ENCODE peak calls at places on chromosomes 13 and 19, in six cellular contexts. P, E, R, B, L and D are unnamed samples.

GRCh38 chr19:49436381-49437017 is 4.8 kb downstream of the SLC17A7 start:
- DNase-seq in P (no peak), E (no peak), R (peak; percentile 88), B (no peak), L (no peak), D (peak; percentile 68)

GRCh38 chr19:47996230-47996727 is 1.8 kb downstream of the ELSPBP1 start:
- DNase-seq in P (no peak), E (no peak), R (no peak), B (no peak), L (no peak), D (no peak)

GRCh38 chr13:101757446-101758039 is 305.1 kb downstream of the ITGBL1 start:
- DNase-seq in P (peak; percentile 23), E (no peak), R (no peak), B (no peak), L (no peak), D (peak; percentile 36)

GRCh38 chr13:94534171-94534570 is 54.7 kb upstream of the DCT start:
- DNase-seq in P (no peak), E (no peak), R (no peak), B (no peak), L (no peak), D (no peak)

GRCh38 chr13:39451860-39452301 is 151.1 kb downstream of the LHFPL6 start:
- DNase-seq in P (peak; percentile 90), E (no peak), R (no peak), B (no peak), L (no peak), D (no peak)

GRCh38 chr13:79973533-79973963 is 367.4 kb downstream of the SPRY2 start:
- DNase-seq in P (no peak), E (no peak), R (peak; percentile 8), B (no peak), L (no peak), D (no peak)

GRCh38 chr19:2567580-2567979 is 91.7 kb downstream of the GADD45B start:
- DNase-seq in P (no peak), E (no peak), R (no peak), B (no peak), L (no peak), D (no peak)

GRCh38 chr13:105370011-105370645 is 1165.3 kb downstream of the EFNB2 start:
- DNase-seq in P (peak; percentile 8), E (no peak), R (no peak), B (no peak), L (no peak), D (no peak)

GRCh38 chr13:74839656-74840055 is 642.3 kb downstream of the TBC1D4 start:
- DNase-seq in P (peak; percentile 4), E (no peak), R (no peak), B (no peak), L (no peak), D (no peak)

GRCh38 chr19:36963262-36963661 is 47.1 kb downstream of the ZNF568 start:
- DNase-seq in P (no peak), E (no peak), R (no peak), B (no peak), L (no peak), D (no peak)

GRCh38 chr13:35144496-35144895 is 202.4 kb downstream of the NBEA start:
- DNase-seq in P (peak; percentile 50), E (no peak), R (no peak), B (no peak), L (no peak), D (no peak)

GRCh38 chr13:23449386-23450162 is 16.1 kb upstream of the SACS start:
- DNase-seq in P (no peak), E (no peak), R (no peak), B (no peak), L (no peak), D (no peak)

GRCh38 chr19:46764817-46765291 is 18.6 kb upstream of the STRN4 start:
- DNase-seq in P (no peak), E (no peak), R (peak; percentile 4), B (no peak), L (no peak), D (no peak)

GRCh38 chr19:50324331-50324730 is 4.8 kb downstream of the KCNC3 start:
- DNase-seq in P (no peak), E (no peak), R (no peak), B (no peak), L (no peak), D (peak; percentile 17)

GRCh38 chr13:36912983-36913382 is 7.1 kb downstream of the SMAD9 start:
- DNase-seq in P (no peak), E (no peak), R (no peak), B (no peak), L (no peak), D (no peak)

GRCh38 chr19:38298841-38299680 is 5.0 kb upstream of the C19orf33 start:
- DNase-seq in P (peak; percentile 43), E (no peak), R (no peak), B (no peak), L (peak; percentile 86), D (no peak)

GRCh38 chr13:99357149-99357596 is 50.0 kb upstream of the GPR183 start:
- DNase-seq in P (peak; percentile 83), E (no peak), R (peak; percentile 32), B (no peak), L (no peak), D (peak; percentile 60)

GRCh38 chr13:27448308-27448707 is 2.1 kb downstream of the MTIF3 start:
- DNase-seq in P (no peak), E (no peak), R (no peak), B (no peak), L (no peak), D (no peak)

GRCh38 chr13:102555914-102556553 is 40.8 kb upstream of the TPP2 start:
- DNase-seq in P (peak; percentile 47), E (no peak), R (no peak), B (no peak), L (peak; percentile 23), D (peak; percentile 22)

GRCh38 chr19:40594657-40595077 is 6.5 kb upstream of the LTBP4 start:
- DNase-seq in P (no peak), E (no peak), R (no peak), B (no peak), L (no peak), D (no peak)

GRCh38 chr13:60169239-60170031 is 5.7 kb upstream of the DIAPH3 start:
- DNase-seq in P (no peak), E (no peak), R (no peak), B (no peak), L (no peak), D (no peak)
- TF ChIP-seq CTCF in P (no peak), E (no peak), R (no peak), B (no peak), L (no peak), D (no peak)

GRCh38 chr19:7933411-7933810 is 7.5 kb upstream of the CTXN1 start:
- DNase-seq in P (no peak), E (no peak), R (no peak), B (no peak), L (no peak), D (no peak)
- TF ChIP-seq CTCF in P (peak; percentile 32), E (no peak), R (peak; percentile 35), B (peak; percentile 33), L (peak; percentile 32), D (peak; percentile 36)

DNA sequence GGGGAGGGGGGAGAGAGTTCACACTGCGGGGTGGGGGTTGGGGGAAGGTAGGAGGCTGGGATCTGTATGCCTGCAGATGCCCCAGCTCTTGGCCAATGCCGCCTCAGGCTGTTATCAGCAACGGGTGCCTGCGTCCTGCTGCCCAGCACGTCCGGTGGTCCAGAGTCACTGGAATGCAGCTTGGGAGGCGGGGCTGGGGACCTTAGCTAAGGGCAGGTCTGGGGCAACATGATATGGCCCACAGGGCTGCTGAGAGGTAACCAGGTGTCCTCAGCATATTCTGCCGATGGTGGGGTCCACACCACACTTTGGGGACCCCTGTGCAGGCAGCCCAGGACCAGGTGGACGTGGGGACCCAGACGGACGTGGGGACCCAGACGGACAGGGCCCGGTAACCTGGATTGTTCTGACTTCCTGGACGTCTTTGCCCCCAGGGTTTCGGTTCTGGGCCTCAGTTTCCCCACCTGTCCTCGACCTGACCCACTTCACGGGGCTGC is 668 bp upstream of the ARHGAP45 start:
- DNase-seq in P (no peak), E (no peak), R (no peak), B (no peak), L (no peak), D (no peak)
- TF ChIP-seq CTCF in P (no peak), E (no peak), R (no peak), B (no peak), L (no peak), D (no peak)

GRCh38 chr19:43437712-43438111 is 23.0 kb downstream of the TEX101 start:
- DNase-seq in P (no peak), E (no peak), R (no peak), B (no peak), L (no peak), D (no peak)
- TF ChIP-seq CTCF in P (no peak), E (no peak), R (no peak), B (no peak), L (no peak), D (no peak)